ENCODE peak calls at places on chromosomes 5 and 9, in seven cellular contexts. L, F, D, Z, W, U and M are unnamed samples.

GRCh38 chr9:20941177-20941690 is 90.2 kb downstream of the HACD4 start:
- DNase-seq in D (peak), W (peak), F (peak), U (peak), L (peak), Z (peak), M (peak)

GRCh38 chr9:90909225-90909624 is 107.6 kb downstream of the SYK start:
- DNase-seq in D (no peak), W (no peak), F (no peak), U (no peak), L (no peak), Z (no peak), M (no peak)

GRCh38 chr9:105118646-105119045 is 125.8 kb upstream of the SLC44A1 start:
- DNase-seq in W (no peak), D (no peak), L (no peak), U (peak), Z (no peak), F (peak), M (no peak)

GRCh38 chr5:38997579-38997978 is 76.6 kb downstream of the RICTOR start:
- DNase-seq in L (no peak), U (no peak), D (no peak), W (no peak), Z (no peak), F (no peak), M (no peak)

GRCh38 chr5:145068696-145069095 is 766.4 kb downstream of the PRELID2 start:
- DNase-seq in U (no peak), W (no peak), D (no peak), L (no peak), F (no peak), Z (no peak), M (no peak)

GRCh38 chr9:469672-470040 is 255.0 kb downstream of the DOCK8 start:
- DNase-seq in D (no peak), L (peak), Z (no peak), W (no peak), U (no peak), F (no peak), M (no peak)

GRCh38 chr5:119333421-119333851 is 22.4 kb upstream of the TNFAIP8 start:
- DNase-seq in W (no peak), U (peak), Z (no peak), F (no peak), D (no peak), L (no peak), M (peak)

GRCh38 chr5:79588645-79589044 is 23.6 kb upstream of the TENT2 start:
- DNase-seq in Z (no peak), D (no peak), U (no peak), W (no peak), F (no peak), L (no peak), M (no peak)

GRCh38 chr5:139745121-139745799 is 50.3 kb upstream of the PSD2 start:
- DNase-seq in W (peak), L (peak), Z (no peak), F (peak), U (no peak), D (no peak), M (peak)

GRCh38 chr9:127133739-127134167 is 11.3 kb upstream of the ANGPTL2 start:
- DNase-seq in L (peak), D (no peak), Z (no peak), U (no peak), W (peak), F (peak), M (peak)

GRCh38 chr9:72509635-72510034 is 11.8 kb upstream of the TMC1 start:
- DNase-seq in W (peak), D (no peak), U (no peak), Z (no peak), L (no peak), F (no peak), M (peak)

GRCh38 chr5:72067682-72068470 is 39.4 kb upstream of the MAP1B start:
- DNase-seq in L (no peak), U (peak), W (peak), Z (no peak), D (no peak), F (peak), M (peak)

GRCh38 chr9:7185612-7186011 is 427.8 kb downstream of the KDM4C start:
- DNase-seq in D (no peak), W (peak), Z (peak), F (peak), L (peak), U (peak), M (peak)

GRCh38 chr9:33117306-33117705 is 40.8 kb upstream of the SMU1 start:
- DNase-seq in Z (no peak), U (no peak), F (no peak), L (no peak), W (no peak), D (no peak), M (no peak)

GRCh38 chr5:176658817-176659216 is 11.5 kb downstream of the TSPAN17 start:
- DNase-seq in U (peak), L (no peak), Z (no peak), F (no peak), W (peak), D (no peak), M (peak)

GRCh38 chr5:180820788-180821321 is 18.2 kb upstream of the MGAT1 start:
- DNase-seq in Z (no peak), L (no peak), W (peak), U (no peak), D (no peak), F (no peak), M (peak)

GRCh38 chr9:105055922-105056321 is 128.0 kb upstream of the ABCA1 start:
- DNase-seq in F (no peak), D (no peak), L (no peak), U (no peak), Z (no peak), W (peak), M (peak)

GRCh38 chr5:170603578-170604565 is 100.1 kb downstream of the KCNIP1 start:
- DNase-seq in Z (peak), W (peak), L (peak), D (peak), U (no peak), F (peak), M (peak)

GRCh38 chr9:109903515-109904138 is 123.6 kb downstream of the PALM2AKAP2 start:
- DNase-seq in L (peak), W (peak), F (peak), D (peak), Z (peak), U (peak), M (peak)

GRCh38 chr9:20407013-20407412 is 215.3 kb downstream of the MLLT3 start:
- DNase-seq in W (no peak), F (no peak), U (no peak), Z (no peak), D (no peak), L (no peak), M (no peak)

GRCh38 chr5:81349161-81349560 is 44.8 kb downstream of the ACOT12 start:
- DNase-seq in U (no peak), Z (no peak), W (no peak), D (no peak), F (no peak), L (no peak), M (no peak)

GRCh38 chr9:121927081-121927480 is 166.0 kb downstream of the TTLL11 start:
- DNase-seq in U (no peak), F (no peak), D (no peak), Z (no peak), W (no peak), L (no peak), M (no peak)

GRCh38 chr9:33931326-33931725 is 114.4 kb downstream of the UBE2R2 start:
- DNase-seq in D (no peak), Z (no peak), U (no peak), F (no peak), L (no peak), W (no peak), M (no peak)

DNA sequence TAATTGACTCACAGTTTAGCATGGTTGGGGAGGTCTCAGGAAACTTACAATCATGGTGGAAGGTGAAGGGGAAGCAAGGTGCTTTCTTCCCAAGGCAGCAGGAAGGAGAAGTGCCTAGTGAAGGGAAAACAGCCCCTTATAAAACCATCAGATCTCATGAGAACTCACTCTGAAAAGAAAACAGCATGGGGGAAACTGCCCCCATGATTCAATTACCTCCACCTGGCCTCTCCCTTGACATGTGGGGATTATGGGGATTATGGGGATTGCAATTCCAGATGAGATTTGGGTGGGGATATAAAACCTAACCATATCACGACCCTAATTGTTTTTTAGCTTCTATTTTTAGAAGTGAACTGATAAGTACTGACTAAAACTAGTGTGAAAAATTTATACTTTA is 1377.5 kb upstream of the DMAC1 start:
- DNase-seq in W (no peak), D (no peak), Z (no peak), F (no peak), L (no peak), U (no peak), M (no peak)
- H3K18ac ChIP-seq in W (no peak), D (no peak), Z (no peak), F (no peak), L (no peak), U (no peak), M (no peak)

DNA sequence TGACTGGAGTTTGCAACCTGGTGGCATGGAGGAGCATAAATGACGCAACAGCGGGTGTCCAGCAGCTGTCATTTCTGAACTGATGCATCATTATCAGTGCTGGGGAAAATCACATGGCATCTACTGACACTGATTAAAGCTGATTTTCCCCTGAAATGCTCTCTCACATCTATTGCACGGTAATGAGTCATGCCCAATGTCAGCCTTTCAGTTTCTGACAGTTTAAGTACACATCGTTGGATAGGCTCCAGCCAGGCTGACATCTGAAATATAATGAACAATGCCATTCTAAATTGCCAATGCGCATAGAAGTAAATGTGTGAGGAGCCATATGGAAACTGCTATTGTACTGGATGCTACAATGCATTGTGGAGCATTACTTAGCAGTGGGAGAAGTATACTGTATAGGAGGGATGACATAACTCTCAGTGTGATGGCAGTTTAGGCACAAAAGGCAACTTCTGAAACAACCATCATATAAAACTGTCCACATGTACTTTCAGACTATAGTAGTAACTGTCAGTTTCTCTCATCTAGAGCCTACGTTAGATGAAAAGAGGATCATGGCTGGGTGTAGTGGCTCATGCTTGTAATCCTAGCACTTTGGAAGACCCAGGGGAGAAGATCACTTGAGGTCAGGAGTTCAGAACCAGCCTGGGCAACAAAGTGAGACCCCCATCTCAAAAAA is 389.3 kb upstream of the DMAC1 start:
- DNase-seq in W (no peak), U (no peak), F (no peak), D (no peak), Z (no peak), L (no peak), M (no peak)
- H3K18ac ChIP-seq in W (no peak), U (no peak), F (no peak), D (no peak), Z (no peak), L (no peak), M (no peak)

GRCh38 chr5:8848362-8848761 is 697.5 kb downstream of the SEMA5A start:
- DNase-seq in W (no peak), U (no peak), L (no peak), Z (no peak), F (no peak), D (peak), M (no peak)
- H3K18ac ChIP-seq in W (no peak), U (no peak), L (no peak), Z (no peak), F (no peak), D (no peak), M (no peak)

GRCh38 chr5:54081415-54081814 is 229.0 kb downstream of the ARL15 start:
- DNase-seq in Z (no peak), F (no peak), U (no peak), L (no peak), W (no peak), D (no peak), M (no peak)
- H3K18ac ChIP-seq in Z (no peak), F (no peak), U (no peak), L (no peak), W (no peak), D (no peak), M (no peak)

GRCh38 chr5:117103703-117104102 is 529.1 kb upstream of the SEMA6A start:
- DNase-seq in D (peak), L (no peak), Z (no peak), U (no peak), F (no peak), W (no peak), M (no peak)

GRCh38 chr5:117107859-117108258 is 533.2 kb upstream of the SEMA6A start:
- DNase-seq in L (no peak), D (no peak), Z (no peak), F (peak), U (no peak), W (no peak), M (no peak)

GRCh38 chr5:117098094-117098493 is 523.5 kb upstream of the SEMA6A start:
- DNase-seq in W (no peak), F (no peak), D (no peak), Z (no peak), L (no peak), U (no peak), M (no peak)

GRCh38 chr5:117100156-117100555 is 525.5 kb upstream of the SEMA6A start:
- DNase-seq in Z (no peak), L (no peak), W (no peak), D (no peak), U (no peak), F (no peak), M (no peak)

GRCh38 chr5:117102591-117102990 is 528.0 kb upstream of the SEMA6A start:
- DNase-seq in U (no peak), W (no peak), F (peak), Z (no peak), D (no peak), L (no peak), M (no peak)
- H3K18ac ChIP-seq in U (no peak), W (no peak), F (no peak), Z (no peak), D (no peak), L (no peak), M (no peak)

DNA sequence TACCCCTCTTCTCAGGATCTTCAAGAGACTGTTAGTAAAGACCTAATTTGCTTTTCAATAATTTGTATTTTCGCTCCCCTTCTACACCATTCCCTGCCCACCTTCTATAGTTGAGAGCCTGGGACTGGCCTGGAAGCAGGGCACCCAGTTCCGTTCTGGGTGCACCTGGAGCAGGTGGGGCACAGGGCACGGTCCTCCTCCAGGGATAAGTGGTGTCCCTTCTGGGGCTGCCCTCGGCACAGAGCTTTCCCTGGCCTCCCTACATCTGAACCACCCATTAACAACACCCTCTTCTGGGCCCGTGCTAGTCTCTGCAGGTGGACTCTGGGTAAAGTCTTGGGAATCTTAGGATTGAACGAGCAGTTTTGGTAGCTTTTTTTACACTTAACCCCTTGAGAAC is 92.8 kb upstream of the PANK3 start:
- DNase-seq in W (no peak), L (no peak), F (no peak), D (no peak), U (no peak), Z (no peak), M (no peak)
- H3K18ac ChIP-seq in W (no peak), L (no peak), F (no peak), D (no peak), U (no peak), Z (no peak), M (no peak)

GRCh38 chr5:178071108-178071507 is 42.2 kb upstream of the N4BP3 start:
- DNase-seq in U (no peak), Z (no peak), L (no peak), F (no peak), D (no peak), W (no peak), M (no peak)
- H3K18ac ChIP-seq in U (no peak), Z (no peak), L (no peak), F (no peak), D (no peak), W (no peak), M (no peak)

DNA sequence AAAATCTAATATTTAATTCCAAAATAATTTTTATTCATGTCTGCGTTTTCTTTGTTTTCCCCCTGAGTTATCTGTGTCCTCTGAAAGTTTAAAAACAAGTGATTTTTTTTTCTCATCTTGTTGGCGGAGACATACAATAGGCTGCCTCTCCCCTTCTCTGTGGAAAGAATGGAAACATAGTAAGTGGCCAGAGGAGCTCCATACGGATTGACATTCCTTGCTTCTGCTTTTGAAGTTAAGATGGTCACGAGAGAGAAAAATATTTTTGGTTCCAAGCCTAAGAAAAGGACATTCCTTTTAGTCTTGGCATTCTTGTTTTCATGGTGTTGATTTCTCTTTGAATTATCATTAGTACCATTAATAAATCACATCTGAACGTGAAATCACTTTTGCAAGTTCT is 28.3 kb downstream of the ZNF462 start:
- DNase-seq in L (no peak), F (peak), W (no peak), U (no peak), Z (no peak), D (no peak), M (no peak)
- H3K18ac ChIP-seq in L (no peak), F (no peak), W (no peak), U (no peak), Z (no peak), D (no peak), M (no peak)

DNA sequence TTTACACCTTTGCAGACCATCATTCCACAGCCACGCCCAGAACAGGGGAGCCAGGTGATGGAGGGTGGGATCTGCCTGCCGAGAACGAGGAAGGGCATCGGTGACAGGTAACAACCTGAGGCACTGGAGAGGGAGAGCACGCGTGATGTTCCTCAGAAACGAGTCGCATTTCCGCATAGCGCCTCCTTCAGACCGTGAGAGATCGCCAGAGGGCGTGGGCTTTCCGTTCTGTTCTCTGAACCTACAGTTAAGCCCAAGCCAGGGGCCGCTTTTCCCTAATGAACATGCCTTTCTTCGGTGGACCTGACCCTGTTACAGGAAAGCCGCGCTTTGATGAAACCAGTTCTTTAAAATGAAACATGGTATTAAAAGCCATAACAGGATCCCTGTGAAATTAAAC is 17.1 kb upstream of the ADAMTS2 start:
- DNase-seq in L (no peak), U (no peak), Z (no peak), W (no peak), D (no peak), F (no peak), M (no peak)
- H3K18ac ChIP-seq in L (no peak), U (no peak), Z (no peak), W (no peak), D (no peak), F (no peak), M (no peak)